ENCODE peak calls at places on chromosomes 12 and 14, in ten cellular contexts. M, K, Z, I, B, E, R, C, J and Y are unnamed samples.

GRCh38 chr12:132689227-132689626 is 1.8 kb downstream of the PXMP2 start:
- DNase-seq in K (no peak), C (no peak), I (peak), R (no peak), B (no peak), J (no peak), M (no peak), Z (peak), E (no peak), Y (no peak)

GRCh38 chr12:92395322-92395721 is 249.7 kb upstream of the BTG1 start:
- DNase-seq in R (no peak), I (no peak), C (no peak), J (no peak), Z (no peak), B (no peak), E (no peak), K (no peak), M (no peak), Y (no peak)

GRCh38 chr14:59098377-59098776 is 90.1 kb upstream of the DAAM1 start:
- DNase-seq in I (no peak), M (peak), E (no peak), K (peak), B (no peak), J (no peak), R (no peak), Z (no peak), C (no peak), Y (peak)

GRCh38 chr12:50955697-50956096 is 3.4 kb downstream of the HIGD1C start:
- DNase-seq in R (no peak), I (no peak), C (no peak), M (no peak), B (no peak), J (no peak), Z (no peak), K (no peak), E (no peak), Y (no peak)

GRCh38 chr12:18955594-18955993 is 173.9 kb upstream of the PLEKHA5 start:
- DNase-seq in I (no peak), J (no peak), C (no peak), K (no peak), R (no peak), M (peak), B (no peak), E (no peak), Z (no peak), Y (no peak)

GRCh38 chr12:85835810-85836715 is at the start of gene RASSF9:
- DNase-seq in I (peak), B (no peak), E (peak), R (no peak), M (peak), C (no peak), Z (peak), K (peak), J (no peak), Y (peak)

GRCh38 chr14:50622978-50623377 is 45.1 kb downstream of the SAV1 start:
- DNase-seq in J (no peak), I (no peak), E (no peak), C (no peak), K (peak), B (no peak), R (no peak), Z (no peak), M (no peak), Y (no peak)

GRCh38 chr12:52082988-52083637 is 3.6 kb downstream of the SMIM41 start:
- DNase-seq in E (peak), J (peak), B (peak), C (peak), K (peak), I (no peak), Z (no peak), M (no peak), R (peak), Y (peak)

GRCh38 chr12:104695453-104696148 is 238.9 kb downstream of the CHST11 start:
- DNase-seq in M (peak), B (peak), C (peak), K (peak), E (no peak), I (no peak), J (peak), R (no peak), Z (no peak), Y (no peak)

GRCh38 chr12:114041136-114041535 is 75.0 kb upstream of the RBM19 start:
- DNase-seq in R (no peak), I (no peak), K (no peak), B (no peak), Z (no peak), J (no peak), E (no peak), M (no peak), C (no peak), Y (no peak)

GRCh38 chr14:99728231-99728920 is 44.3 kb downstream of the CYP46A1 start:
- DNase-seq in B (no peak), Z (no peak), J (no peak), C (no peak), E (no peak), I (peak), K (no peak), M (no peak), R (no peak), Y (no peak)

GRCh38 chr12:47237751-47238211 is 158.0 kb upstream of the AMIGO2 start:
- DNase-seq in J (no peak), M (no peak), C (no peak), E (no peak), K (peak), B (no peak), Z (no peak), R (no peak), I (no peak), Y (no peak)

GRCh38 chr14:104244221-104245011 is 106.0 kb downstream of the KIF26A start:
- DNase-seq in M (no peak), E (no peak), B (no peak), Z (no peak), R (peak), I (no peak), C (no peak), J (no peak), K (no peak), Y (no peak)